ENCODE peak calls at places on chromosomes 4 and X, in six cellular contexts. One of them, this sample, is unnamed.

GRCh38 chr4:20252656-20253271 is 1.1 kb downstream of the SLIT2 start:
- DNase-seq in cardiac muscle cell: peak
- DNase-seq in GM23338: peak
- DNase-seq in Peyer's patch: no peak
- DNase-seq in esophagus muscularis mucosa: no peak
- DNase-seq in foreskin keratinocyte: peak
- DNase-seq in this sample: peak

GRCh38 chr4:169311643-169312365 is 41.0 kb upstream of the SH3RF1 start:
- DNase-seq in cardiac muscle cell: peak
- DNase-seq in GM23338: peak
- DNase-seq in Peyer's patch: no peak
- DNase-seq in esophagus muscularis mucosa: no peak
- DNase-seq in foreskin keratinocyte: peak
- DNase-seq in this sample: no peak

GRCh38 chrX:39869846-39870601 is 227.7 kb downstream of the BCOR start:
- DNase-seq in cardiac muscle cell: peak
- DNase-seq in GM23338: no peak
- DNase-seq in Peyer's patch: peak
- DNase-seq in esophagus muscularis mucosa: no peak
- DNase-seq in foreskin keratinocyte: peak
- DNase-seq in this sample: no peak

GRCh38 chr4:169241480-169241879 is 29.3 kb downstream of the SH3RF1 start:
- DNase-seq in cardiac muscle cell: peak
- DNase-seq in GM23338: no peak
- DNase-seq in Peyer's patch: no peak
- DNase-seq in esophagus muscularis mucosa: no peak
- DNase-seq in foreskin keratinocyte: no peak
- DNase-seq in this sample: no peak

GRCh38 chr4:77819409-77819835 is 254 bp upstream of the CNOT6L start:
- DNase-seq in cardiac muscle cell: peak
- DNase-seq in GM23338: peak
- DNase-seq in Peyer's patch: no peak
- DNase-seq in esophagus muscularis mucosa: no peak
- DNase-seq in foreskin keratinocyte: no peak
- DNase-seq in this sample: peak

GRCh38 chr4:123116412-123116811 is 194.0 kb upstream of the NUDT6 start:
- DNase-seq in cardiac muscle cell: peak
- DNase-seq in GM23338: no peak
- DNase-seq in Peyer's patch: no peak
- DNase-seq in esophagus muscularis mucosa: no peak
- DNase-seq in foreskin keratinocyte: no peak
- DNase-seq in this sample: no peak

GRCh38 chr4:188161167-188161566 is 21.9 kb downstream of the TRIML1 start:
- DNase-seq in cardiac muscle cell: no peak
- DNase-seq in GM23338: no peak
- DNase-seq in Peyer's patch: no peak
- DNase-seq in esophagus muscularis mucosa: no peak
- DNase-seq in foreskin keratinocyte: no peak
- DNase-seq in this sample: no peak

GRCh38 chr4:87010192-87010591 is 75.4 kb downstream of the AFF1 start:
- DNase-seq in cardiac muscle cell: no peak
- DNase-seq in GM23338: no peak
- DNase-seq in Peyer's patch: no peak
- DNase-seq in esophagus muscularis mucosa: no peak
- DNase-seq in foreskin keratinocyte: no peak
- DNase-seq in this sample: no peak

GRCh38 chr4:181140037-181140603 is 1103.1 kb upstream of the TENM3 start:
- DNase-seq in cardiac muscle cell: no peak
- DNase-seq in GM23338: no peak
- DNase-seq in Peyer's patch: no peak
- DNase-seq in esophagus muscularis mucosa: peak
- DNase-seq in foreskin keratinocyte: no peak
- DNase-seq in this sample: no peak

GRCh38 chrX:129493643-129494042 is 29.6 kb downstream of the SMARCA1 start:
- DNase-seq in cardiac muscle cell: peak
- DNase-seq in GM23338: no peak
- DNase-seq in Peyer's patch: no peak
- DNase-seq in esophagus muscularis mucosa: no peak
- DNase-seq in foreskin keratinocyte: no peak
- DNase-seq in this sample: no peak

GRCh38 chrX:148133099-148133725 is 152.1 kb downstream of the FMR1NB start:
- DNase-seq in cardiac muscle cell: peak
- DNase-seq in GM23338: peak
- DNase-seq in Peyer's patch: no peak
- DNase-seq in esophagus muscularis mucosa: no peak
- DNase-seq in foreskin keratinocyte: peak
- DNase-seq in this sample: no peak

GRCh38 chr4:178577933-178578332 is 1135.7 kb upstream of the AGA start:
- DNase-seq in cardiac muscle cell: no peak
- DNase-seq in GM23338: peak
- DNase-seq in Peyer's patch: no peak
- DNase-seq in esophagus muscularis mucosa: no peak
- DNase-seq in foreskin keratinocyte: no peak
- DNase-seq in this sample: no peak
- TF ChIP-seq CTCF in cardiac muscle cell: no peak
- TF ChIP-seq CTCF in GM23338: peak
- TF ChIP-seq CTCF in Peyer's patch: no peak
- TF ChIP-seq CTCF in esophagus muscularis mucosa: no peak
- TF ChIP-seq CTCF in foreskin keratinocyte: no peak
- TF ChIP-seq CTCF in this sample: no peak

GRCh38 chrX:7983594-7983993 is 56.4 kb upstream of the PNPLA4 start:
- DNase-seq in cardiac muscle cell: no peak
- DNase-seq in GM23338: no peak
- DNase-seq in Peyer's patch: no peak
- DNase-seq in esophagus muscularis mucosa: no peak
- DNase-seq in foreskin keratinocyte: no peak
- DNase-seq in this sample: no peak

GRCh38 chrX:7985568-7985967 is 58.4 kb upstream of the PNPLA4 start:
- DNase-seq in cardiac muscle cell: no peak
- DNase-seq in GM23338: no peak
- DNase-seq in Peyer's patch: no peak
- DNase-seq in esophagus muscularis mucosa: no peak
- DNase-seq in foreskin keratinocyte: peak
- DNase-seq in this sample: no peak

GRCh38 chrX:7987160-7987992 is 60.2 kb upstream of the PNPLA4 start:
- DNase-seq in cardiac muscle cell: no peak
- DNase-seq in GM23338: no peak
- DNase-seq in Peyer's patch: no peak
- DNase-seq in esophagus muscularis mucosa: no peak
- DNase-seq in foreskin keratinocyte: peak
- DNase-seq in this sample: no peak
- H3K27ac ChIP-seq in cardiac muscle cell: no peak
- H3K27ac ChIP-seq in GM23338: no peak
- H3K27ac ChIP-seq in Peyer's patch: no peak
- H3K27ac ChIP-seq in esophagus muscularis mucosa: no peak
- H3K27ac ChIP-seq in foreskin keratinocyte: peak
- H3K27ac ChIP-seq in this sample: no peak

GRCh38 chrX:68647156-68647957 is at the start of gene STARD8:
- DNase-seq in cardiac muscle cell: peak
- DNase-seq in GM23338: peak
- DNase-seq in Peyer's patch: no peak
- DNase-seq in esophagus muscularis mucosa: no peak
- DNase-seq in foreskin keratinocyte: no peak
- DNase-seq in this sample: no peak
- TF ChIP-seq CTCF in cardiac muscle cell: no peak
- TF ChIP-seq CTCF in GM23338: no peak
- TF ChIP-seq CTCF in Peyer's patch: no peak
- TF ChIP-seq CTCF in esophagus muscularis mucosa: peak
- TF ChIP-seq CTCF in foreskin keratinocyte: no peak
- TF ChIP-seq CTCF in this sample: no peak

GRCh38 chr4:1753256-1753655 is 31.9 kb downstream of the TACC3 start:
- DNase-seq in cardiac muscle cell: no peak
- DNase-seq in GM23338: no peak
- DNase-seq in Peyer's patch: no peak
- DNase-seq in esophagus muscularis mucosa: no peak
- DNase-seq in foreskin keratinocyte: no peak
- DNase-seq in this sample: no peak

GRCh38 chr4:1753692-1754311 is 32.5 kb downstream of the TACC3 start:
- DNase-seq in cardiac muscle cell: no peak
- DNase-seq in GM23338: no peak
- DNase-seq in Peyer's patch: no peak
- DNase-seq in esophagus muscularis mucosa: no peak
- DNase-seq in foreskin keratinocyte: no peak
- DNase-seq in this sample: no peak

GRCh38 chr4:1751919-1752283 is 30.6 kb downstream of the TACC3 start:
- DNase-seq in cardiac muscle cell: no peak
- DNase-seq in GM23338: no peak
- DNase-seq in Peyer's patch: no peak
- DNase-seq in esophagus muscularis mucosa: no peak
- DNase-seq in foreskin keratinocyte: no peak
- DNase-seq in this sample: no peak

GRCh38 chr4:1751155-1751918 is 30.0 kb downstream of the TACC3 start:
- DNase-seq in cardiac muscle cell: no peak
- DNase-seq in GM23338: no peak
- DNase-seq in Peyer's patch: no peak
- DNase-seq in esophagus muscularis mucosa: no peak
- DNase-seq in foreskin keratinocyte: no peak
- DNase-seq in this sample: no peak

DNA sequence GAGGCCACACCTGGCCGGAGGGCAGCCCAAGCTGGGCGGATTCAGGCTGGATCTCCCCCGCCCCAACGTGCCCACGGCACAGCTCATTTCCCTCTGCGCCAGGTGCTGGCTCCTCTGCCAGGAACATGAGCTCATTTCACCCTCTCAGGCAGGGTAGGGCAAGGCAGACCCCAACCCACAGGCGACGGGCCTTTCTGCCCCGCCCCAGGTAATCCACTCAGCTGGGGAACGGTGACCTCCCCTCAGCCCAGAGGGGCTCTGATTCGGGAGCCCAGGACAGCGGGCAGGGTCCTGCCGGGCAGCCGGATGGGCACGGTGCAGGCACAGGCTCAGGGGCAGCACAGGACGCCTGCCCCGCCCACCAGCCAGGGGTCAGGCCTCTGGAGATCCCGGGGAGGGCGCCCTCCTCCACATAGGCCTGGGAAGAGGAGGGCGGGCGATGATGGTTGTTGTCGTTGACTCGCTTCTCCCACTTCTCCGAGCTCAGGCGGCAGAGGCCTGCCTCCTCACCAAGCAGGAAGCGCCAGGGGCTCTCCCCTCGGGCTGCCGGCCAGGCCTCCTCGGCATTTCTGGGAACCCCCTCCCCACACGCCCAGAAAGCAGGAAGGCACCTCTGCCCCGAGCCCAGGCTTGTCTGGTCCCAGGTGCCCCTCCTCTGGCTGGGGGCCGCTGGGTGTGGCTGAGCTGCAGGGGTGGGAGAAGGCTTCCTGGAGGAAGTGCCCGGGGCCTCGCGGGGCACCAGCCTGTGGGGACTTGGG is 31.1 kb downstream of the TACC3 start:
- DNase-seq in cardiac muscle cell: peak
- DNase-seq in GM23338: peak
- DNase-seq in Peyer's patch: no peak
- DNase-seq in esophagus muscularis mucosa: no peak
- DNase-seq in foreskin keratinocyte: peak
- DNase-seq in this sample: no peak
- H3K27ac ChIP-seq in cardiac muscle cell: no peak
- H3K27ac ChIP-seq in GM23338: no peak
- H3K27ac ChIP-seq in Peyer's patch: no peak
- H3K27ac ChIP-seq in esophagus muscularis mucosa: no peak
- H3K27ac ChIP-seq in foreskin keratinocyte: peak
- H3K27ac ChIP-seq in this sample: peak

This sample was measured in lung.